ENCODE peak calls at places on chromosomes 6 and 20, in seven cellular contexts. One of them, this sample, is unnamed.

GRCh38 chr20:36070451-36070850 is 84.1 kb upstream of the EPB41L1 start:
- DNase-seq in AG10803: no peak
- DNase-seq in HS-5: no peak
- DNase-seq in NAMALWA: no peak
- DNase-seq in neuronal stem cell: no peak
- DNase-seq in dorsolateral prefrontal cortex: no peak
- DNase-seq in activated CD4-positive, alpha-beta T cell treated with anti-CD3 and anti-CD28 coated beads, Interleukin-2, amount 50 U/mL, for 1 hour: no peak
- DNase-seq in this sample: no peak

GRCh38 chr6:87237804-87238203 is 82.4 kb downstream of the ZNF292 start:
- DNase-seq in activated CD4-positive, alpha-beta T cell treated with anti-CD3 and anti-CD28 coated beads, Interleukin-2, amount 50 U/mL, for 1 hour: no peak
- DNase-seq in dorsolateral prefrontal cortex: no peak
- DNase-seq in NAMALWA: peak
- DNase-seq in AG10803: peak
- DNase-seq in HS-5: no peak
- DNase-seq in neuronal stem cell: no peak
- DNase-seq in this sample: no peak

GRCh38 chr6:9136141-9136865 is 701.0 kb upstream of the SLC35B3 start:
- DNase-seq in neuronal stem cell: no peak
- DNase-seq in NAMALWA: no peak
- DNase-seq in dorsolateral prefrontal cortex: no peak
- DNase-seq in HS-5: no peak
- DNase-seq in activated CD4-positive, alpha-beta T cell treated with anti-CD3 and anti-CD28 coated beads, Interleukin-2, amount 50 U/mL, for 1 hour: no peak
- DNase-seq in AG10803: peak
- DNase-seq in this sample: no peak

GRCh38 chr6:9523462-9523861 is 891.4 kb downstream of the TFAP2A start:
- DNase-seq in neuronal stem cell: no peak
- DNase-seq in activated CD4-positive, alpha-beta T cell treated with anti-CD3 and anti-CD28 coated beads, Interleukin-2, amount 50 U/mL, for 1 hour: no peak
- DNase-seq in NAMALWA: no peak
- DNase-seq in dorsolateral prefrontal cortex: no peak
- DNase-seq in HS-5: peak
- DNase-seq in AG10803: peak
- DNase-seq in this sample: peak

GRCh38 chr20:20743511-20744169 is 31.2 kb upstream of the RALGAPA2 start:
- DNase-seq in AG10803: no peak
- DNase-seq in activated CD4-positive, alpha-beta T cell treated with anti-CD3 and anti-CD28 coated beads, Interleukin-2, amount 50 U/mL, for 1 hour: no peak
- DNase-seq in NAMALWA: no peak
- DNase-seq in dorsolateral prefrontal cortex: peak
- DNase-seq in neuronal stem cell: peak
- DNase-seq in HS-5: no peak
- DNase-seq in this sample: no peak

GRCh38 chr6:139882977-139883728 is 508.7 kb upstream of the CITED2 start:
- DNase-seq in HS-5: no peak
- DNase-seq in NAMALWA: no peak
- DNase-seq in activated CD4-positive, alpha-beta T cell treated with anti-CD3 and anti-CD28 coated beads, Interleukin-2, amount 50 U/mL, for 1 hour: no peak
- DNase-seq in AG10803: no peak
- DNase-seq in neuronal stem cell: no peak
- DNase-seq in dorsolateral prefrontal cortex: no peak
- DNase-seq in this sample: no peak

GRCh38 chr6:43575105-43575771 is 600 bp downstream of the XPO5 start:
- DNase-seq in HS-5: no peak
- DNase-seq in activated CD4-positive, alpha-beta T cell treated with anti-CD3 and anti-CD28 coated beads, Interleukin-2, amount 50 U/mL, for 1 hour: no peak
- DNase-seq in AG10803: peak
- DNase-seq in neuronal stem cell: peak
- DNase-seq in dorsolateral prefrontal cortex: peak
- DNase-seq in NAMALWA: peak
- DNase-seq in this sample: no peak

GRCh38 chr6:170271771-170272314 is 19.0 kb downstream of the DLL1 start:
- DNase-seq in dorsolateral prefrontal cortex: no peak
- DNase-seq in AG10803: no peak
- DNase-seq in HS-5: no peak
- DNase-seq in activated CD4-positive, alpha-beta T cell treated with anti-CD3 and anti-CD28 coated beads, Interleukin-2, amount 50 U/mL, for 1 hour: peak
- DNase-seq in NAMALWA: no peak
- DNase-seq in neuronal stem cell: no peak
- DNase-seq in this sample: no peak

GRCh38 chr20:8326196-8326595 is 194.1 kb downstream of the PLCB1 start:
- DNase-seq in neuronal stem cell: no peak
- DNase-seq in dorsolateral prefrontal cortex: no peak
- DNase-seq in AG10803: no peak
- DNase-seq in HS-5: no peak
- DNase-seq in NAMALWA: no peak
- DNase-seq in activated CD4-positive, alpha-beta T cell treated with anti-CD3 and anti-CD28 coated beads, Interleukin-2, amount 50 U/mL, for 1 hour: no peak
- DNase-seq in this sample: no peak

GRCh38 chr6:169450097-169450496 is 196.5 kb upstream of the THBS2 start:
- DNase-seq in NAMALWA: no peak
- DNase-seq in dorsolateral prefrontal cortex: no peak
- DNase-seq in neuronal stem cell: no peak
- DNase-seq in AG10803: no peak
- DNase-seq in HS-5: no peak
- DNase-seq in activated CD4-positive, alpha-beta T cell treated with anti-CD3 and anti-CD28 coated beads, Interleukin-2, amount 50 U/mL, for 1 hour: no peak
- DNase-seq in this sample: no peak

GRCh38 chr6:131784561-131784960 is 23.3 kb upstream of the ENPP1 start:
- DNase-seq in activated CD4-positive, alpha-beta T cell treated with anti-CD3 and anti-CD28 coated beads, Interleukin-2, amount 50 U/mL, for 1 hour: no peak
- DNase-seq in AG10803: peak
- DNase-seq in dorsolateral prefrontal cortex: no peak
- DNase-seq in neuronal stem cell: no peak
- DNase-seq in HS-5: no peak
- DNase-seq in NAMALWA: no peak
- DNase-seq in this sample: no peak

GRCh38 chr6:136180729-136181128 is 69.4 kb downstream of the MTFR2 start:
- DNase-seq in neuronal stem cell: no peak
- DNase-seq in AG10803: peak
- DNase-seq in dorsolateral prefrontal cortex: no peak
- DNase-seq in activated CD4-positive, alpha-beta T cell treated with anti-CD3 and anti-CD28 coated beads, Interleukin-2, amount 50 U/mL, for 1 hour: no peak
- DNase-seq in NAMALWA: no peak
- DNase-seq in HS-5: no peak
- DNase-seq in this sample: no peak

This sample was measured in AG04450.